ENCODE peak calls at places on chromosomes 13 and 19, in nine cellular contexts. V, H, E, D, T, C, K, P and R are unnamed samples. For H3K4me1, the result is how much of the 10 kb centered on the place peaks cover.

GRCh38 chr19:8393871-8394250 is 3.7 kb downstream of the RAB11B start:
- DNase-seq in V (no peak), H (no peak), E (no peak), D (no peak), T (no peak), C (peak), K (no peak), P (no peak), R (no peak)

GRCh38 chr19:8321760-8322637 is 703 bp downstream of the RPS28 start:
- DNase-seq in V (no peak), H (no peak), E (no peak), D (no peak), T (no peak), C (no peak), K (no peak), P (no peak), R (no peak)

GRCh38 chr19:3548594-3548993 is 8.8 kb downstream of the MFSD12 start:
- DNase-seq in V (no peak), H (no peak), E (no peak), D (peak), T (no peak), C (no peak), K (no peak), P (no peak), R (no peak)

GRCh38 chr19:41548954-41549688 is 26.8 kb upstream of the CEACAM21 start:
- DNase-seq in V (no peak), H (peak), E (no peak), D (no peak), T (no peak), C (no peak), K (no peak), P (no peak), R (no peak)

GRCh38 chr19:8355631-8356402 is 8.1 kb upstream of the ANGPTL4 start:
- DNase-seq in V (peak), H (no peak), E (no peak), D (peak), T (peak), C (peak), K (peak), P (no peak), R (peak)

GRCh38 chr19:41308450-41309224 is 1.3 kb upstream of the CCDC97 start:
- DNase-seq in V (peak), H (peak), E (peak), D (peak), T (peak), C (peak), K (peak), P (peak), R (peak)

GRCh38 chr19:3184847-3185481 is 766 bp upstream of the NCLN start:
- DNase-seq in V (peak), H (peak), E (peak), D (peak), T (no peak), C (peak), K (no peak), P (peak), R (peak)

GRCh38 chr13:73893833-73894232 is 240.4 kb downstream of the KLF12 start:
- DNase-seq in V (no peak), H (no peak), E (no peak), D (no peak), T (no peak), C (no peak), K (no peak), P (no peak), R (no peak)

GRCh38 chr19:43802216-43802951 is at the start of gene LYPD5:
- DNase-seq in V (no peak), H (no peak), E (no peak), D (no peak), T (no peak), C (no peak), K (no peak), P (no peak), R (no peak)

GRCh38 chr19:44722131-44723121 is 23.5 kb downstream of the CEACAM16 start:
- DNase-seq in V (no peak), H (no peak), E (no peak), D (no peak), T (no peak), C (no peak), K (no peak), P (no peak), R (no peak)

GRCh38 chr19:40614595-40615411 is 13.6 kb downstream of the LTBP4 start:
- DNase-seq in V (peak), H (peak), E (peak), D (peak), T (peak), C (peak), K (peak), P (peak), R (peak)

GRCh38 chr13:94419304-94419943 is 60.1 kb downstream of the DCT start:
- DNase-seq in V (peak), H (no peak), E (no peak), D (no peak), T (peak), C (no peak), K (peak), P (no peak), R (no peak)

GRCh38 chr13:38821753-38822551 is 135.1 kb downstream of the FREM2 start:
- DNase-seq in V (no peak), H (no peak), E (no peak), D (no peak), T (peak), C (peak), K (no peak), P (no peak), R (no peak)

GRCh38 chr13:73731564-73731963 is 402.6 kb downstream of the KLF12 start:
- DNase-seq in V (no peak), H (no peak), E (no peak), D (no peak), T (no peak), C (no peak), K (no peak), P (no peak), R (no peak)

GRCh38 chr13:111968611-111969010 is 98.3 kb upstream of the SOX1 start:
- DNase-seq in V (no peak), H (no peak), E (no peak), D (no peak), T (no peak), C (no peak), K (no peak), P (no peak), R (no peak)

GRCh38 chr13:75485286-75486062 is 3.5 kb upstream of the TBC1D4 start:
- DNase-seq in V (peak), H (no peak), E (no peak), D (no peak), T (peak), C (peak), K (no peak), P (no peak), R (no peak)

GRCh38 chr13:85266331-85266730 is 532.9 kb downstream of the SLITRK6 start:
- DNase-seq in V (no peak), H (no peak), E (no peak), D (no peak), T (peak), C (no peak), K (no peak), P (no peak), R (no peak)

GRCh38 chr19:2970201-2970838 is 7.0 kb upstream of the TLE6 start:
- DNase-seq in V (peak), H (no peak), E (no peak), D (no peak), T (no peak), C (no peak), K (peak), P (no peak), R (peak)

GRCh38 chr19:40204381-40204780 is 13.2 kb downstream of the MAP3K10 start:
- DNase-seq in V (no peak), H (no peak), E (no peak), D (no peak), T (no peak), C (no peak), K (no peak), P (no peak), R (no peak)

GRCh38 chr13:40141859-40142555 is 486.5 kb downstream of the COG6 start:
- DNase-seq in V (no peak), H (no peak), E (no peak), D (no peak), T (no peak), C (no peak), K (no peak), P (no peak), R (no peak)

GRCh38 chr13:110018009-110018408 is 231.6 kb upstream of the IRS2 start:
- DNase-seq in V (no peak), H (no peak), E (no peak), D (no peak), T (peak), C (no peak), K (no peak), P (no peak), R (no peak)

GRCh38 chr19:16385296-16385695 is 60.7 kb downstream of the KLF2 start:
- DNase-seq in V (no peak), H (no peak), E (no peak), D (no peak), T (no peak), C (no peak), K (no peak), P (no peak), R (no peak)
- H3K4me1 ChIP-seq in V (under half), H (under half), E (under half), D (under half), T (under half), C (under half), K (under half), P (under half), R (half or more)

DNA sequence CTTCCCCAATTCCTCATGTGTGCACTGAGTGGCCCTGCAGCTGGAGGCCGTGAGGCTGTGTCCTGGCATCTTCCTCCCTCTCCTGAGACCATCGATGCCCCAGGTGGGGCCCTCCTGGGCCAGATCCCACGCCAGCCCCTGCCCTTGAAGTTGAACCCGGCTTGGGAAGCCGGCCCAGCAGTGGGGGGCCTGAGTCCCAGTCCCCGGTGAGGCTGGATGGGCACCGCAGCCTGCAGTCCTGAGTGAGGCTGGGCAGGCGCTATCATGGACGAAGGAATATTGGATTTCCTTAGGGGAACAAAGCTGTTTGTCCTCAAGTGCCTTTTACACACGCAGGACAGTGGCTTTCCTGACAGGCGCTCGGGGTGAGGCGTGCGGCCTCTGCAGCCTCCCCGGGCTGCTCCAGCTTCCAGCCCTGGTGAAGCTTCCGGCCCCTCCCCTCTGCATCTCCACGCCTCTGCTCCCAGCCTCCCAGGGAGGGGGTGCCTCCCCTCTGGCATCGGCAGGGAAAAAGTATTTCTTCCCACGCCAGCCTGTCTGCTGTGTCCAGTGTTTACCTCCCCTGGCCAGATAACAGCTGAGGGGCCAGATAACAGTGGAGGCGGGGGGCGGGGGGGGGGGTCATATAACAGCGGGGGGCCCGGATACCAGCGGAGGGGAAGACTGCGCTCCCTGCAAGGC is 159.5 kb downstream of the KDM4B start:
- DNase-seq in V (no peak), H (no peak), E (peak), D (no peak), T (no peak), C (no peak), K (peak), P (no peak), R (peak)
- H3K4me1 ChIP-seq in V (under half), H (under half), E (under half), D (under half), T (under half), C (under half), K (under half), P (under half), R (under half)

GRCh38 chr13:46165485-46166220 is 16.3 kb downstream of the LCP1 start:
- DNase-seq in V (no peak), H (no peak), E (no peak), D (no peak), T (peak), C (no peak), K (no peak), P (no peak), R (no peak)

GRCh38 chr13:46166947-46167610 is 14.9 kb downstream of the LCP1 start:
- DNase-seq in V (no peak), H (no peak), E (no peak), D (no peak), T (no peak), C (no peak), K (no peak), P (no peak), R (no peak)

GRCh38 chr13:46168341-46168740 is 13.6 kb downstream of the LCP1 start:
- DNase-seq in V (no peak), H (peak), E (no peak), D (peak), T (peak), C (peak), K (no peak), P (no peak), R (no peak)

GRCh38 chr13:46164661-46165060 is 17.3 kb downstream of the LCP1 start:
- DNase-seq in V (no peak), H (no peak), E (no peak), D (no peak), T (no peak), C (no peak), K (no peak), P (no peak), R (no peak)

DNA sequence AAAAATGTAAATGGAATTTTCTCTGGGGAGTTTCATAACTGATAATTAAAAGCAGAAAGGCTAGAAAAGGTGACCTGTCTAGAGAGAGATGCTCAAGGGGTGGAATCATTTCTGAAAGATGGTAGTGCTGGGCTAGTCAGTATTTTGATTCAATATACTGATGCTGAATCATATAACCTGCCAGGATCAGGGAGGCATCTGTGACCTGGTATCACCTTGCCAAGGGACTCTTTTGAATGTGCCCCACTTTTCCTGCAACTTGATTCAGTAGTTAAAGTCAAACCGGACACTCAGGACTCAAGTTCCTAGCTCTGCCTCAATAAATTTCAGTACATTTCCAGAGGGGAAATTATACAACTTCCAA is 15.8 kb downstream of the LCP1 start:
- DNase-seq in V (no peak), H (no peak), E (no peak), D (no peak), T (no peak), C (no peak), K (no peak), P (no peak), R (no peak)
- H3K4me1 ChIP-seq in V (under half), H (under half), E (under half), D (under half), T (under half), C (under half), K (under half), P (under half), R (under half)

GRCh38 chr19:1616875-1617274 is 11.6 kb upstream of the UQCR11 start:
- DNase-seq in V (no peak), H (no peak), E (no peak), D (no peak), T (no peak), C (no peak), K (no peak), P (no peak), R (no peak)
- H3K4me1 ChIP-seq in V (under half), H (under half), E (under half), D (under half), T (under half), C (under half), K (under half), P (under half), R (under half)

GRCh38 chr13:98541701-98542203 is 35.2 kb downstream of the STK24 start:
- DNase-seq in V (no peak), H (no peak), E (no peak), D (no peak), T (no peak), C (no peak), K (no peak), P (no peak), R (no peak)
- H3K4me1 ChIP-seq in V (under half), H (half or more), E (half or more), D (half or more), T (under half), C (under half), K (under half), P (under half), R (half or more)

GRCh38 chr19:1847348-1847683 is 967 bp downstream of the REXO1 start:
- DNase-seq in V (no peak), H (no peak), E (no peak), D (no peak), T (no peak), C (no peak), K (no peak), P (no peak), R (no peak)
- H3K4me1 ChIP-seq in V (under half), H (under half), E (half or more), D (half or more), T (under half), C (under half), K (under half), P (half or more), R (under half)

GRCh38 chr19:10104665-10105221 is 1.4 kb upstream of the PPAN start:
- DNase-seq in V (no peak), H (peak), E (no peak), D (no peak), T (no peak), C (no peak), K (no peak), P (no peak), R (no peak)
- H3K4me1 ChIP-seq in V (under half), H (under half), E (under half), D (under half), T (under half), C (under half), K (under half), P (under half), R (under half)

DNA sequence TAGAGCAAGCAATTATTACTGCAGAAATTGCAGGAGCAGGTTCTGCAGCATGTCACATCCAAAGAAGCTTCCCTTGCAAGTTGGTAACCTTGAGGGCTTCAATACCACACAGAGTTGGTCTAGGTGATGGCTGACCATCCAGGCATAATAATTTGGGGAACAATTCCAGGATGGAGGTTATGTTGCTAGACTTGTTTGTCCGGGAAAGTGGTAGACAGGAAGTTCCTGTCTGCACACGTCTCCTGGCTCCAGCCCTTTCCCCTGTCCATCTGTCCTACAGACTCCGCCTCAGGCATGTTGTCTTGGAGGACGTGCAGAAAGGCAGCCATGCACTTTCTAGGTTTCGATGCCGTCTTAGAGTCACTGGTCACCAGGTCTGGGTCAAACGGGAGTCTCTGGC is 26.0 kb downstream of the DPRX start:
- DNase-seq in V (peak), H (no peak), E (no peak), D (no peak), T (no peak), C (no peak), K (no peak), P (no peak), R (no peak)
- H3K4me1 ChIP-seq in V (under half), H (under half), E (under half), D (under half), T (under half), C (under half), K (under half), P (under half), R (under half)